ENCODE peak calls at places on chromosomes 11 and 22, in six cellular contexts. Z is A549, K is GM12878, D is HepG2, P is endothelial cell of umbilical vein, E is K562. H is an unnamed sample.
A peak's percentile ranks its signal among the peaks of the same experiment; 100 is the strongest.

GRCh38 chr11:14645247-14645912 is 1.8 kb downstream of the PDE3B start:
- DNase-seq in Z (peak; percentile 21), K (no peak), D (peak; percentile 28), P (peak; percentile 28), E (no peak), H (peak; percentile 53)

GRCh38 chr22:31625661-31626426 is 36.2 kb downstream of the PISD start:
- DNase-seq in Z (no peak), K (no peak), D (no peak), P (peak; percentile 82), E (peak; percentile 59), H (no peak)

GRCh38 chr11:41044747-41045146 is 414.7 kb downstream of the LRRC4C start:
- DNase-seq in Z (no peak), K (no peak), D (no peak), P (no peak), E (no peak), H (no peak)

GRCh38 chr11:94636388-94636787 is 69.2 kb downstream of the PIWIL4 start:
- DNase-seq in Z (no peak), K (no peak), D (no peak), P (no peak), E (no peak), H (no peak)

GRCh38 chr22:37184380-37184755 is 3.7 kb downstream of the C1QTNF6 start:
- DNase-seq in Z (no peak), K (no peak), D (no peak), P (no peak), E (no peak), H (no peak)

GRCh38 chr11:95924414-95924760 is 480 bp upstream of the MTMR2 start:
- DNase-seq in Z (no peak), K (no peak), D (peak; percentile 18), P (no peak), E (no peak), H (no peak)

GRCh38 chr11:73320786-73321325 is 12.8 kb downstream of the ARHGEF17 start:
- DNase-seq in Z (no peak), K (no peak), D (no peak), P (peak; percentile 48), E (no peak), H (no peak)

GRCh38 chr11:15229069-15229468 is 114.3 kb downstream of the INSC start:
- DNase-seq in Z (no peak), K (no peak), D (no peak), P (no peak), E (no peak), H (no peak)

GRCh38 chr11:61259363-61259762 is 18.4 kb downstream of the PGA5 start:
- DNase-seq in Z (no peak), K (no peak), D (no peak), P (no peak), E (no peak), H (no peak)

GRCh38 chr11:116692318-116693106 is 80.3 kb downstream of the BUD13 start:
- DNase-seq in Z (no peak), K (no peak), D (no peak), P (no peak), E (no peak), H (no peak)

GRCh38 chr11:116689413-116690127 is 83.2 kb downstream of the BUD13 start:
- DNase-seq in Z (no peak), K (no peak), D (no peak), P (no peak), E (no peak), H (no peak)

GRCh38 chr11:116690623-116691022 is 82.2 kb downstream of the BUD13 start:
- DNase-seq in Z (no peak), K (no peak), D (no peak), P (no peak), E (no peak), H (no peak)

GRCh38 chr11:116693206-116694016 is 79.4 kb downstream of the BUD13 start:
- DNase-seq in Z (no peak), K (no peak), D (no peak), P (no peak), E (no peak), H (no peak)

DNA sequence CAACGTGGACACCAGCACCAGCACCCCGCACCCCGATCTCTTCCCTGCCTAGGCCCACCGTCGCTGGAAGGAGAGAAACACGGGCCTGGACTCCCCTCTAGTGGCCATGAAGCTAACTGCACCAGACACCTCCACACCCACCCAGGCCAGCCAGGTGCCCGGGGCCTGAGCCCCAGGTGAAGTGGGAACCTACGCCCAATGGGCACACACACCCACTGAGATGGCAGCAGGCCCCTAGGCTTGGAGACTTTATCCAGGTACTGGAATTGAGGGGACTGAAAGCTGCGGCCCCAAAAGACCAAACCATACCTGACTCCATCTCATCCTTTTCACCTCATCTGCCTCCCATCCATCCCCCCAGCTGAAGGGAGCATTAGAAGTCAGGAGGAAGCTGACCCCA is 81.0 kb downstream of the BUD13 start:
- DNase-seq in Z (peak; percentile 69), K (no peak), D (peak; percentile 31), P (peak; percentile 24), E (peak; percentile 84), H (peak; percentile 53)
- TF ChIP-seq MYC in Z (no peak), K (no peak), D (no peak), P (no peak), E (no peak), H (no peak)

DNA sequence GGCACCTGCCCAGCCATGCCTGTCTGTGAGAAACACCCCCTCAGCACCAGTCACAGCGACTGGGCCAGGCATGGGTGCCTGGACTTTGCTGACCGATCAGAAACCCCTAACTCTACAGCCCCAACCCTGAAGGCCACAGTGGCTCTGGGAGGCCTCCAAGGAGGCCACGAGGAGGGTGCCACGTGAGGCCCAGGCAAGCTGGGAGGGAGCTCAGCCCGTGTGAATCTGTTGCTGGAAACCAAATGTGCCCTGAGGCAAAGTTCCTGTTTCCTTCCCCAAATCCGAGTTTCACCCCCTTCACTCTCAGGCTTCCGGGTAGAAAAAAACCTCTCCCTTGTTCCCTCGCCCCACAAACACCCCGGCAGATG is 1.3 kb downstream of the UNC93B1 start:
- DNase-seq in Z (no peak), K (no peak), D (no peak), P (no peak), E (no peak), H (peak; percentile 67)
- H3K4me3 ChIP-seq in Z (peak overlapping the region; percentile 97), K (peak overlapping the region; percentile 92), D (peak overlapping the region; percentile 72), P (no peak overlapping the region), E (no peak overlapping the region), H (no peak overlapping the region)

GRCh38 chr11:69814411-69814810 is 4.8 kb downstream of the FGF3 start:
- DNase-seq in Z (no peak), K (no peak), D (no peak), P (no peak), E (no peak), H (no peak)
- TF ChIP-seq POLR2A in Z (no peak), K (no peak), D (no peak), P (no peak), E (no peak), H (no peak)

GRCh38 chr22:42992092-42992491 is 22.9 kb downstream of the PACSIN2 start:
- DNase-seq in Z (no peak), K (no peak), D (no peak), P (no peak), E (no peak), H (no peak)

GRCh38 chr22:42992886-42993479 is 22.0 kb downstream of the PACSIN2 start:
- DNase-seq in Z (no peak), K (no peak), D (no peak), P (no peak), E (no peak), H (no peak)

GRCh38 chr22:42993651-42994275 is 21.2 kb downstream of the PACSIN2 start:
- DNase-seq in Z (no peak), K (no peak), D (peak; percentile 99), P (no peak), E (no peak), H (peak; percentile 80)

GRCh38 chr22:42994917-42995562 is 19.9 kb downstream of the PACSIN2 start:
- DNase-seq in Z (peak; percentile 71), K (peak; percentile 46), D (peak; percentile 98), P (peak; percentile 66), E (no peak), H (peak; percentile 95)

DNA sequence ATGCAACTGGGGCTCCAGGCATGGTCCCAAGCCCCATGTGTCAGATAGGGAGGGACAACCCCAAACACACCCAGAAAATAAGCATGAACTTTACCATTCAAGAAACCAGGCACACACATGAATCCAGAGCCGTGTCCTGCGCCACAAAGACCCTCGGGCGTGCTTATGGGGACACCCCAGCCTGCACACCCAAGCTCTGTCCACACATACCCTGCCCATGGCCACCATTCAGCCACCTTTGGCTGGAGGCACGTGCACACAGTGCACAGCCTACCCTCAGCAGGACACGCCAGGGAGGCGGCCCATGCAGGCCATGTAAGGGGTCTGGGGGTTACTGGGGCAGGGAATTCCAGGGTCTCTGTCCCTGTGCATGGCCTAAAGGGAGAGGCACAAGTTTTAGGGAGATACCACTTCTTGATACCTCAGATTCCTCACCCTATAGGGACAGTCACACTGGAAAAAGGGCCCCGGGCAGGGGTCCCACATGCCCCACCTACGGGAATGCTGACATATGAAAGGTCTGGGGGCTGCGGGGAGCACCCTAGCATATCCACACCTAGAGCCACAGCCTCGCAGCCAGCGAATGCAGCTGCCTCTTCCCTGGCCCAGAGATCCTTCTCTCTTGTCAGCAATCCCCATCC is 20.6 kb downstream of the PACSIN2 start:
- DNase-seq in Z (no peak), K (no peak), D (peak; percentile 27), P (no peak), E (no peak), H (no peak)
- TF ChIP-seq MYC in Z (no peak), K (no peak), D (peak; percentile 75), P (no peak), E (no peak), H (no peak)

DNA sequence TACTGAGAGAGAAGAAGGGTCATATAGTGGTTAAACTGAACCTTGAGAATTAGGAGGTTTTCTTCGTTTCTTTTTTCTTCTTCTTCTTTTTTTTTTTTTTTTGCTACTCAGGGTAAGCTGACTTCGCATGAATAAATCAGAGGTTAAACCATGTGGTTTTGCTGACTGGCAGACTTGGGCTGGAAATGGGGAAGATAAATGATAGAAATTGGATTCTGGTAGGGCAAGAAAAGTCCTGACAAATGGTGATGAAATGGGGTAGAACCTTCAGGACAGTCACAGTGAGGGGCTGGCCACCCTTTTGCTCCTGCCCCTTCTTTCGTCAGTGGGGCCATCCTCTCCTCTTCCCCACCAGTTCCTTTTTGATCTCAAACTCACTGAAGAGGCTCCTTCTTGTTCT is 1.6 kb upstream of the SWAP70 start:
- DNase-seq in Z (no peak), K (no peak), D (no peak), P (no peak), E (no peak), H (peak; percentile 74)
- H3K4me3 ChIP-seq in Z (no peak overlapping the region), K (peak overlapping the region; percentile 52), D (no peak overlapping the region), P (no peak overlapping the region), E (no peak overlapping the region), H (no peak overlapping the region)

GRCh38 chr11:66720223-66720898 is 8.7 kb downstream of the SPTBN2 start:
- DNase-seq in Z (peak; percentile 45), K (no peak), D (peak; percentile 83), P (peak; percentile 38), E (peak; percentile 42), H (peak; percentile 89)
- TF ChIP-seq POLR2A in Z (no peak), K (no peak), D (no peak), P (no peak), E (no peak), H (peak; percentile 87)

DNA sequence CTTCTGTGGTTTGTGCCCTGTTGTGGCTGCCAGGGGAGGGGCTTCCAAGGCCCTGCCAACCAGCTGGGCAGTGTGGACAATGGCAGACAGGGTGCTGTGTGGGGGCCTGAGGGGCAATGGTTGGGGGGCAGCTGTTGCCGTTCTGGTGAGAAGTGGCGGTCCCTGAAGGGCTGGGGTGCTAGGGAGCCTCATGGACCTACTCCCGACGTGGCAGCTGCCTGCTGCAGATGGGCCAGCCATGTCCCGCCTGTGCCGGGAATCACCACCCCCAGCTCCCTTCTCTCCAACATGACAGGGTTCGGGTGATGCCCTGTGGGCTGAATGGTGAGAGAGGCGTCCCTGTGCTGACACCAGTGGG is 74.2 kb downstream of the KCNQ1 start:
- DNase-seq in Z (no peak), K (no peak), D (no peak), P (no peak), E (no peak), H (no peak)
- TF ChIP-seq MYC in Z (no peak), K (no peak), D (no peak), P (no peak), E (no peak), H (no peak)

H was measured in NB4.